ENCODE peak calls at places on chromosomes 4 and X, in seven cellular contexts. One of them, this sample, is unnamed. For H3K36me3, the result is how much of the 10 kb centered on the place peaks cover.

GRCh38 chr4:88390128-88390527 is 11.5 kb downstream of the HERC6 start:
- DNase-seq in K562: no peak
- DNase-seq in fibroblast of lung: no peak
- DNase-seq in hepatocyte: no peak
- DNase-seq in neural progenitor cell: no peak
- DNase-seq in endothelial cell of umbilical vein: no peak
- DNase-seq in mammary epithelial cell: no peak
- DNase-seq in this sample: no peak

GRCh38 chr4:21801661-21802355 is 146.8 kb downstream of the KCNIP4 start:
- DNase-seq in mammary epithelial cell: no peak
- DNase-seq in endothelial cell of umbilical vein: peak
- DNase-seq in K562: no peak
- DNase-seq in neural progenitor cell: no peak
- DNase-seq in hepatocyte: no peak
- DNase-seq in fibroblast of lung: peak
- DNase-seq in this sample: no peak

GRCh38 chrX:139106111-139106510 is 394.6 kb upstream of the FGF13 start:
- DNase-seq in endothelial cell of umbilical vein: no peak
- DNase-seq in mammary epithelial cell: peak
- DNase-seq in neural progenitor cell: no peak
- DNase-seq in fibroblast of lung: peak
- DNase-seq in hepatocyte: peak
- DNase-seq in K562: no peak
- DNase-seq in this sample: no peak

GRCh38 chr4:68361146-68361589 is 11.3 kb upstream of the YTHDC1 start:
- DNase-seq in neural progenitor cell: no peak
- DNase-seq in hepatocyte: peak
- DNase-seq in endothelial cell of umbilical vein: no peak
- DNase-seq in fibroblast of lung: peak
- DNase-seq in mammary epithelial cell: peak
- DNase-seq in K562: no peak
- DNase-seq in this sample: no peak

GRCh38 chr4:87521757-87522374 is 7.3 kb downstream of the SPARCL1 start:
- DNase-seq in endothelial cell of umbilical vein: no peak
- DNase-seq in hepatocyte: peak
- DNase-seq in mammary epithelial cell: peak
- DNase-seq in fibroblast of lung: peak
- DNase-seq in K562: peak
- DNase-seq in neural progenitor cell: no peak
- DNase-seq in this sample: no peak

GRCh38 chr4:166324321-166324720 is 451.3 kb downstream of the TLL1 start:
- DNase-seq in K562: no peak
- DNase-seq in mammary epithelial cell: peak
- DNase-seq in fibroblast of lung: peak
- DNase-seq in endothelial cell of umbilical vein: peak
- DNase-seq in hepatocyte: peak
- DNase-seq in neural progenitor cell: peak
- DNase-seq in this sample: no peak

GRCh38 chr4:7398788-7399432 is 35.8 kb downstream of the PSAPL1 start:
- DNase-seq in hepatocyte: no peak
- DNase-seq in mammary epithelial cell: peak
- DNase-seq in neural progenitor cell: no peak
- DNase-seq in fibroblast of lung: no peak
- DNase-seq in endothelial cell of umbilical vein: no peak
- DNase-seq in K562: no peak
- DNase-seq in this sample: no peak

GRCh38 chr4:46146993-46147392 is 23.1 kb upstream of the GABRG1 start:
- DNase-seq in hepatocyte: peak
- DNase-seq in mammary epithelial cell: peak
- DNase-seq in K562: no peak
- DNase-seq in fibroblast of lung: no peak
- DNase-seq in endothelial cell of umbilical vein: no peak
- DNase-seq in neural progenitor cell: no peak
- DNase-seq in this sample: no peak

GRCh38 chrX:14064632-14065432 is 35.1 kb upstream of the GEMIN8 start:
- DNase-seq in hepatocyte: peak
- DNase-seq in endothelial cell of umbilical vein: no peak
- DNase-seq in mammary epithelial cell: peak
- DNase-seq in fibroblast of lung: peak
- DNase-seq in K562: peak
- DNase-seq in neural progenitor cell: no peak
- DNase-seq in this sample: no peak

GRCh38 chr4:185015108-185015507 is 3.2 kb upstream of the HELT start:
- DNase-seq in K562: no peak
- DNase-seq in hepatocyte: no peak
- DNase-seq in mammary epithelial cell: no peak
- DNase-seq in endothelial cell of umbilical vein: no peak
- DNase-seq in neural progenitor cell: no peak
- DNase-seq in fibroblast of lung: no peak
- DNase-seq in this sample: no peak

GRCh38 chr4:113881256-113881655 is 98.2 kb downstream of the ARSJ start:
- DNase-seq in endothelial cell of umbilical vein: peak
- DNase-seq in mammary epithelial cell: peak
- DNase-seq in neural progenitor cell: no peak
- DNase-seq in fibroblast of lung: peak
- DNase-seq in K562: no peak
- DNase-seq in hepatocyte: no peak
- DNase-seq in this sample: no peak

GRCh38 chr4:153713840-153714239 is 29.8 kb downstream of the TLR2 start:
- DNase-seq in mammary epithelial cell: peak
- DNase-seq in endothelial cell of umbilical vein: no peak
- DNase-seq in fibroblast of lung: peak
- DNase-seq in neural progenitor cell: no peak
- DNase-seq in K562: no peak
- DNase-seq in hepatocyte: no peak
- DNase-seq in this sample: no peak

GRCh38 chr4:37066149-37066548 is 178.4 kb upstream of the NWD2 start:
- DNase-seq in K562: no peak
- DNase-seq in mammary epithelial cell: no peak
- DNase-seq in hepatocyte: no peak
- DNase-seq in fibroblast of lung: no peak
- DNase-seq in endothelial cell of umbilical vein: no peak
- DNase-seq in neural progenitor cell: no peak
- DNase-seq in this sample: no peak

GRCh38 chr4:59540311-59540710 is 1659.8 kb upstream of the ADGRL3 start:
- DNase-seq in endothelial cell of umbilical vein: no peak
- DNase-seq in hepatocyte: no peak
- DNase-seq in fibroblast of lung: no peak
- DNase-seq in K562: no peak
- DNase-seq in mammary epithelial cell: no peak
- DNase-seq in neural progenitor cell: no peak
- DNase-seq in this sample: no peak

GRCh38 chrX:123199338-123199737 is 15.3 kb downstream of the GRIA3 start:
- DNase-seq in neural progenitor cell: no peak
- DNase-seq in endothelial cell of umbilical vein: no peak
- DNase-seq in hepatocyte: no peak
- DNase-seq in K562: no peak
- DNase-seq in mammary epithelial cell: no peak
- DNase-seq in fibroblast of lung: no peak
- DNase-seq in this sample: no peak

GRCh38 chrX:153606503-153606902 is 7.6 kb upstream of the CCNQ start:
- DNase-seq in neural progenitor cell: no peak
- DNase-seq in mammary epithelial cell: no peak
- DNase-seq in K562: no peak
- DNase-seq in fibroblast of lung: no peak
- DNase-seq in hepatocyte: no peak
- DNase-seq in endothelial cell of umbilical vein: no peak
- DNase-seq in this sample: no peak

GRCh38 chr4:157172011-157172410 is 48.5 kb upstream of the GRIA2 start:
- DNase-seq in hepatocyte: no peak
- DNase-seq in endothelial cell of umbilical vein: peak
- DNase-seq in fibroblast of lung: peak
- DNase-seq in mammary epithelial cell: no peak
- DNase-seq in neural progenitor cell: no peak
- DNase-seq in K562: no peak
- DNase-seq in this sample: no peak

GRCh38 chr4:182862921-182863320 is 54.3 kb downstream of the DCTD start:
- DNase-seq in endothelial cell of umbilical vein: no peak
- DNase-seq in neural progenitor cell: no peak
- DNase-seq in fibroblast of lung: no peak
- DNase-seq in hepatocyte: no peak
- DNase-seq in K562: no peak
- DNase-seq in mammary epithelial cell: peak
- DNase-seq in this sample: no peak

GRCh38 chrX:12975999-12976558 is 1.2 kb downstream of the TMSB4X start:
- DNase-seq in endothelial cell of umbilical vein: no peak
- DNase-seq in hepatocyte: peak
- DNase-seq in neural progenitor cell: peak
- DNase-seq in mammary epithelial cell: no peak
- DNase-seq in fibroblast of lung: peak
- DNase-seq in K562: peak
- DNase-seq in this sample: peak

GRCh38 chr4:83197555-83198235 is 83.2 kb upstream of the PLAC8 start:
- DNase-seq in neural progenitor cell: no peak
- DNase-seq in mammary epithelial cell: no peak
- DNase-seq in fibroblast of lung: no peak
- DNase-seq in K562: no peak
- DNase-seq in endothelial cell of umbilical vein: no peak
- DNase-seq in hepatocyte: no peak
- DNase-seq in this sample: no peak
- H2AFZ ChIP-seq in neural progenitor cell: no peak
- H2AFZ ChIP-seq in mammary epithelial cell: no peak
- H2AFZ ChIP-seq in fibroblast of lung: no peak
- H2AFZ ChIP-seq in K562: no peak
- H2AFZ ChIP-seq in endothelial cell of umbilical vein: no peak
- H2AFZ ChIP-seq in hepatocyte: no peak
- H2AFZ ChIP-seq in this sample: no peak

DNA sequence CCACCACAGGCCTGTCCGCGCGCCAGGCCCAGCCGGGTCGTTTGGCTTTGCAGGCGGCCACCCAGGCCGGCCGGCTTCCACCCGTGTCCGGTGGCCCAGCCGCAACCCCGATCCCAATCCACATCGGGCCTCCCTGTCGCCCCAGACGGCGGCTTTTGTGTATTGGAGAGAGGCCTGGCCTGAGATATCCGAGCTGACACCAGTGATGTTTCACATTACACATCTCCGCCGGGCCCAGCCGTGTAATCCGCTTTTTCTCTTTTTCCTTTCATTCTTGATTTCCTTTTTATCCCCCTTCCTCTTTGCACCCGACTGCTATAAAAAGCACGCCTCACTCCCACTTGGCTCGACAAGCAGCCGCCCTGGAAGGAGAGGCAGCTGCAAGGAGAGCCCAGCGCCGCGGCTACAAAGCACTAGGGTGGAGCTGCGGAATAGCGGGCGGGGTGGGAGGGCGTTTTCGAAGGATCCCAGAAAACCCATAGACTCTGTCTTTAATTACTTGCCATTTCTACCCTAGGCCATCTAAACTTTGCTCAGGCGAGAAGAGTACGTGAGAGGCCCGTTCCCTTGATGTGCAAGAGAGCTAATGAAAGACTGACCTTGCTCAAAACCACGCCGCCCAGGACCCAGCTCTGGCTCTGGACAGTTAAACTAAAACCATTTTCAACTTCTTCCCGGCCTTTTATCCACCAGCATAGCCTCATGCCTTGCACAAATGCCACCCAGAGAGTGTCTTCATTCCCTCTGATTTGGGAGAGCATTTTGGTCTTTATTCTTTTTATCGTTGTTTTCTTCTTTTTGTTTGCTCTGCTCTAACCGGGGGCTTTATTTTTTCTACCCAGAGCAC is 3.3 kb downstream of the PITX2 start:
- DNase-seq in mammary epithelial cell: no peak
- DNase-seq in neural progenitor cell: peak
- DNase-seq in endothelial cell of umbilical vein: no peak
- DNase-seq in hepatocyte: no peak
- DNase-seq in fibroblast of lung: no peak
- DNase-seq in K562: no peak
- DNase-seq in this sample: no peak
- TF ChIP-seq EZH2 in mammary epithelial cell: no peak
- TF ChIP-seq EZH2 in neural progenitor cell: peak
- TF ChIP-seq EZH2 in endothelial cell of umbilical vein: peak
- TF ChIP-seq EZH2 in hepatocyte: no peak
- TF ChIP-seq EZH2 in fibroblast of lung: peak
- TF ChIP-seq EZH2 in K562: no peak
- TF ChIP-seq EZH2 in this sample: no peak

DNA sequence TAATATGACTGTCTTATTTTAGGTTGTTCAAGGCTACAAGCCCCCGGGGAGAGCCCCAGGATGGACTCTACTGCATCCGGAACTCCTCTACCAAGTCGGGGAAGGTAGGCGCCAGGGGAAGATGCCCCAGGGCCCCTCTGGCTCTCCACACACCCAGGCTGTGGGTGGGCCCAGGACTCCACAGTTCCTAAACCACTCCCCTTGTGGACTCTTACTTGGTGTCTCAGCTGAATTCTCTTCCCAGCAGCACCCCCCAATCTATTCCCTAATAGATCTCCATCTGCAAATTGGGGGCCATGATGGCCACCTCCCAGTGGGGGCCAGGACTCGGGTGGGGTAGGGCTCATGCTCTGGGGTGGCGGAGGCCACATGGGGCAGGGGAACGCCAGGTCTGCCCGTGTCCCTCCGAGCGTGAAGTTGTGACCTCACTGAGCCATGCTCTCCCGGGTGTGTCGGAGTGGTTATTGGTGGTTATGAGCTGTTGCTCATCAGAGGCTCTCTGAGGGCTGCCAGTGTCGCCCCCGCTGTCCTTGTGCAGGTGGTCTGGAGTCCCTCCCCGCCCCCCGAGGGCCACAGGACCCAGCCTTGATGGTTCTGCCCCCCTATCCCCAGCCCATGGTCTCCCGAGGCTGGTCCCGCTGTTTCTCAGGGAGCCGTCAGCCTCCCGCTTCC is 11.2 kb upstream of the ADD1 start:
- DNase-seq in K562: no peak
- DNase-seq in fibroblast of lung: no peak
- DNase-seq in neural progenitor cell: no peak
- DNase-seq in endothelial cell of umbilical vein: no peak
- DNase-seq in hepatocyte: no peak
- DNase-seq in mammary epithelial cell: no peak
- DNase-seq in this sample: no peak
- H3K36me3 ChIP-seq in K562: under half
- H3K36me3 ChIP-seq in fibroblast of lung: under half
- H3K36me3 ChIP-seq in neural progenitor cell: under half
- H3K36me3 ChIP-seq in endothelial cell of umbilical vein: under half
- H3K36me3 ChIP-seq in hepatocyte: under half
- H3K36me3 ChIP-seq in mammary epithelial cell: under half
- H3K36me3 ChIP-seq in this sample: under half

DNA sequence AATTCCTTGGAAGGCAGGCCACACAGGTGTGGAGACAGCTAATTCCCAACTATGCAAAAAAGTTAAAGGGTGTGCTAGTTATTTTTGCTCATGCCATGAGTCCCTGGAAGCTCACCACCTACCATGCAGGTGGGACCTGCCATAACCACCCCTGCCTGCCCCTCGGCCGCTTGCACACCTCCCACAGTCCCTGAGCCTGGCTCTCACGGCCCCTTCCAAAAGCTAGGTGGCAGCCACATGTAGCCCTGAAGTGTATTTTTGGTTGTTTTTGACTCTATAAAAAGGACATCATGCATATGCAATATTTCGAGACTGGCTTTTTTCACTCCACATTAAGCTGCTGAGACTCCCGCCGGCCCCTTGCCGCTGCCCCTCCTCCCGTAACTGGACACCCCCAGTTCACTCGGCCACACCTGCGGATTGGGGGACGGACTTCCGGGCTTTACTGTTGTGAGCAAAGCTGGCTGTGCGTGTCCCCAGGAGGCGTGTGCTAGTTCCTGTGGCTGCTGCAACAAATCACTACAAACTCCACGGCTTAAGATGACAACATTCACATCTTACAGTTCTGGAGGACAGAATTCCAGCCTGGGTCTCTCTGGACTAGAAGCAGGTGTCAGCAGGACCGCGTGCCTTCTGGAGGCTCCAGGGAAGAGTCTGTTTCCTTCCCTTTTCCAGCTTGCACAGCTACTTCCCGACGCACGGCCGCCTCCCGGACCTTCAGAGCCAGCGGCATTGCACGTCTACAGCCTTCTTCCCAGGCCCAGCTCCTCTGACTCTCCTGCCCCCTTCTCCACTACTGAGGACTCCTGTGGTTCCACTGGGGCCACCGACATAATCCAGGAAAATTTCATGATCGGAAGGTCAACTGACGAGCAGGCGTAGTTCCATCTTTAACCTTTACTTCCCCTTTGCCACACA is 24.8 kb downstream of the ZFYVE28 start:
- DNase-seq in hepatocyte: peak
- DNase-seq in mammary epithelial cell: no peak
- DNase-seq in endothelial cell of umbilical vein: no peak
- DNase-seq in fibroblast of lung: no peak
- DNase-seq in neural progenitor cell: peak
- DNase-seq in K562: peak
- DNase-seq in this sample: no peak
- H2AFZ ChIP-seq in hepatocyte: peak
- H2AFZ ChIP-seq in mammary epithelial cell: peak
- H2AFZ ChIP-seq in endothelial cell of umbilical vein: no peak
- H2AFZ ChIP-seq in fibroblast of lung: peak
- H2AFZ ChIP-seq in neural progenitor cell: peak
- H2AFZ ChIP-seq in K562: peak
- H2AFZ ChIP-seq in this sample: no peak

This sample was measured in DND-41.